ENCODE peak calls at places on chromosome 12, in six cellular contexts. W, J, D, G, F and I are unnamed samples.

GRCh38 chr12:31317471-31318397 is 8.2 kb downstream of the SINHCAF start:
- DNase-seq in F (no peak), W (no peak), J (no peak), G (no peak), D (no peak), I (no peak)

GRCh38 chr12:40565029-40565633 is 127.1 kb upstream of the CNTN1 start:
- DNase-seq in F (no peak), D (no peak), W (no peak), J (no peak), G (no peak), I (no peak)

GRCh38 chr12:46830731-46831334 is 5.0 kb upstream of the SLC38A4 start:
- DNase-seq in G (no peak), W (no peak), F (peak), D (no peak), J (peak), I (peak)

GRCh38 chr12:11743748-11744147 is 94.3 kb downstream of the ETV6 start:
- DNase-seq in F (no peak), J (no peak), D (no peak), G (no peak), W (no peak), I (no peak)

GRCh38 chr12:9673404-9674225 is 4.1 kb downstream of the CLEC2D start:
- DNase-seq in G (peak), D (peak), F (peak), J (peak), W (no peak), I (no peak)

GRCh38 chr12:12011880-12012260 is 58.9 kb upstream of the BCL2L14 start:
- DNase-seq in J (no peak), F (no peak), D (no peak), G (no peak), W (no peak), I (no peak)

GRCh38 chr12:113359133-113359938 is 949 bp downstream of the PLBD2 start:
- DNase-seq in D (no peak), W (no peak), G (no peak), F (no peak), J (peak), I (no peak)

GRCh38 chr12:43576162-43576561 is 24.2 kb upstream of the ADAMTS20 start:
- DNase-seq in G (no peak), D (no peak), J (no peak), W (no peak), F (no peak), I (no peak)

GRCh38 chr12:89863332-89863938 is 154.8 kb upstream of the ATP2B1 start:
- DNase-seq in D (no peak), W (peak), G (peak), F (no peak), J (no peak), I (no peak)

GRCh38 chr12:115963030-115963480 is 314.4 kb downstream of the MED13L start:
- DNase-seq in J (no peak), W (no peak), F (no peak), G (no peak), D (no peak), I (no peak)

GRCh38 chr12:63919758-63920157 is 75.3 kb downstream of the SRGAP1 start:
- DNase-seq in G (no peak), W (no peak), J (no peak), F (no peak), D (no peak), I (no peak)

GRCh38 chr12:104130760-104131159 is 7.2 kb downstream of the NFYB start:
- DNase-seq in F (no peak), D (no peak), W (no peak), J (no peak), G (no peak), I (no peak)

GRCh38 chr12:89351489-89352241 is 636 bp downstream of the DUSP6 start:
- DNase-seq in D (no peak), W (peak), G (peak), J (peak), F (peak), I (peak)

GRCh38 chr12:96226801-96227348 is 32.7 kb downstream of the ELK3 start:
- DNase-seq in W (no peak), F (no peak), J (no peak), G (no peak), D (no peak), I (no peak)

GRCh38 chr12:89451876-89452275 is 72.7 kb downstream of the GALNT4 start:
- DNase-seq in J (no peak), G (no peak), F (peak), D (no peak), W (no peak), I (peak)

GRCh38 chr12:108642269-108642870 is 8.7 kb upstream of the SELPLG start:
- DNase-seq in F (no peak), D (no peak), G (no peak), J (no peak), W (no peak), I (no peak)

GRCh38 chr12:24661657-24662096 is 287.2 kb downstream of the BCAT1 start:
- DNase-seq in W (no peak), D (peak), F (no peak), G (no peak), J (peak), I (no peak)

GRCh38 chr12:49540229-49541139 is 1.7 kb downstream of the KCNH3 start:
- DNase-seq in J (no peak), G (no peak), F (no peak), W (no peak), D (no peak), I (no peak)

GRCh38 chr12:120180975-120181374 is 13.5 kb downstream of the GCN1 start:
- DNase-seq in W (no peak), D (no peak), F (no peak), G (no peak), J (no peak), I (no peak)

GRCh38 chr12:118237053-118237665 is 101.2 kb downstream of the PEBP1 start:
- DNase-seq in J (no peak), G (peak), W (no peak), F (no peak), D (no peak), I (no peak)

DNA sequence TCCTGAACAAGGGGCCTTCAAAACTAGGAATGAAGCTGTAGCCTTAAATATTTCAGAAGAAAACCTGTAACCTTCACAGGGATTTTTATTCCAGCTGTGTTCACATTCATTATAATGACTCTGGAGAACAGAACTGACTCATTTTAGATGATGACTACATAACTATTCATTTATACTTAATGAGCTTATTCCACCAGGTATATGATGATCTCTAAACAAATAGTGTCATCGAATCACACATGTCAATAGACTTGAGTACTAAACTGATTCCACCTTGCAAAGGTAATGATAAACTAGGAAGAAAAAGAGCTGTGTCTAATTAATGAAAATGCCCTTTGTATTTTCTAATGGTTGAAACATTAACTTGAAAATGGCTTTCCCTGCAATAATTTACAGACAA is 433.2 kb downstream of the PDZRN4 start:
- DNase-seq in G (no peak), W (no peak), D (no peak), F (no peak), J (no peak), I (no peak)
- TF ChIP-seq CTCF in G (no peak), W (no peak), D (no peak), F (no peak), J (no peak), I (no peak)

DNA sequence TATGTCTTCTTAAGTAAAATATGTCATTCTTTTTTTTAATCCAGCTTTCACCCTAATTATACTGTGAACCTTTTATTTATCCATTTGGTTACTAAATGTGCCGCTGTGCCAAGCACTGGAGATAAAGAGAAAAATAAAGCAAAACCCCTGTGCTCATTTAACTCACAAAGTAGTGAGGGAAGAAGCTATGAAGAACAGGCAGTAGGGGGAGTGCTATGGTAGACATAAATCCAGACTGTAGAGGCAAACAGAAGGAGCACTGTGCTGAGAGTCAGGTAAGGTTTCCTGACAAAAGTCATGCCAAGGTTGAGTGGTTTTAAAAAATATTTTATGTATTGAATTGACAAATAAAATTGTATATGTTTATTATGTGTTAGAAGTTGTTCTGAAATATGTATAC is 188.5 kb upstream of the SYT10 start:
- DNase-seq in J (no peak), F (no peak), W (no peak), D (no peak), G (peak), I (no peak)
- TF ChIP-seq CTCF in J (no peak), F (no peak), W (no peak), D (no peak), G (peak), I (no peak)

GRCh38 chr12:45122776-45123380 is 72.0 kb upstream of the DBX2 start:
- DNase-seq in F (peak), J (no peak), G (peak), D (no peak), W (no peak), I (no peak)
- TF ChIP-seq CTCF in F (no peak), J (no peak), G (peak), D (peak), W (no peak), I (peak)

GRCh38 chr12:19992311-19992710 is 376.0 kb upstream of the PDE3A start:
- DNase-seq in J (no peak), W (no peak), G (no peak), D (no peak), F (no peak), I (no peak)

GRCh38 chr12:19997996-19998395 is 370.3 kb upstream of the PDE3A start:
- DNase-seq in J (no peak), F (no peak), D (no peak), W (no peak), G (no peak), I (no peak)

GRCh38 chr12:19999793-20000138 is 368.6 kb upstream of the PDE3A start:
- DNase-seq in F (no peak), G (no peak), J (no peak), W (no peak), D (no peak), I (no peak)

GRCh38 chr12:19998968-19999792 is 369.2 kb upstream of the PDE3A start:
- DNase-seq in G (no peak), D (no peak), W (no peak), J (no peak), F (no peak), I (no peak)

DNA sequence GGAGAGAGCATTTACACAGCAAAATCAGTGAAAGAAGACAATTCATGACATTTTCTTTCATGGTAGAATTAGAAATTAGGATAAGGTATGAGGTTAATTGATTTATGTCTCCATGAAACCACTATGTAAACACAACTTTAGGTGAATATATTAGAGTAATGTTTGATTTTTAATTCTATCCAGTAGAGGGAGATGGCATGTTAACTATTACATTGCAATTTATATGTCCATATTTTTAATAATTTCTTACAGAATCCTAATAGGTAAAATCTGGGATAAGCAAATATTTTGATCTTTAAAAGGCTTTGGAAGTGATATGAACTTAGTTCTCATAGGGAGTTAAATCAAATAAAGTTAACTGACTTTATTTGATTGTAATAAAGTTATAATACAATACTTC is 373.4 kb upstream of the PDE3A start:
- DNase-seq in F (no peak), J (no peak), W (no peak), D (no peak), G (no peak), I (no peak)
- TF ChIP-seq CTCF in F (no peak), J (no peak), W (no peak), D (peak), G (no peak), I (no peak)